ENCODE peak calls at places on chromosomes 11 and 22, in five cellular contexts. One of them, this sample, is unnamed. For H3K9me3, the result is how much of the 10 kb centered on the place peaks cover.

GRCh38 chr11:86740628-86741488 is 59.5 kb upstream of the PRSS23 start:
- DNase-seq in heart left ventricle: peak
- DNase-seq in gastrocnemius medialis: peak
- DNase-seq in NT2/D1: peak
- DNase-seq in AG04450: peak
- DNase-seq in this sample: peak

GRCh38 chr11:117840881-117841581 is 16.5 kb upstream of the FXYD2 start:
- DNase-seq in heart left ventricle: peak
- DNase-seq in gastrocnemius medialis: no peak
- DNase-seq in AG04450: no peak
- DNase-seq in NT2/D1: no peak
- DNase-seq in this sample: peak

GRCh38 chr11:35683728-35684339 is 21.3 kb downstream of the TRIM44 start:
- DNase-seq in heart left ventricle: no peak
- DNase-seq in AG04450: no peak
- DNase-seq in gastrocnemius medialis: no peak
- DNase-seq in NT2/D1: no peak
- DNase-seq in this sample: no peak

GRCh38 chr22:19520007-19520406 is 4.2 kb downstream of the CLDN5 start:
- DNase-seq in heart left ventricle: no peak
- DNase-seq in NT2/D1: no peak
- DNase-seq in AG04450: no peak
- DNase-seq in gastrocnemius medialis: no peak
- DNase-seq in this sample: no peak

GRCh38 chr11:38498721-38499120 is 1900.7 kb upstream of the RAG2 start:
- DNase-seq in NT2/D1: no peak
- DNase-seq in gastrocnemius medialis: no peak
- DNase-seq in heart left ventricle: no peak
- DNase-seq in AG04450: no peak
- DNase-seq in this sample: no peak

GRCh38 chr11:64856382-64857227 is 12.2 kb upstream of the CDC42BPG start:
- DNase-seq in NT2/D1: no peak
- DNase-seq in AG04450: no peak
- DNase-seq in heart left ventricle: peak
- DNase-seq in gastrocnemius medialis: peak
- DNase-seq in this sample: peak

GRCh38 chr11:117316197-117316961 is at the start of gene BACE1:
- DNase-seq in AG04450: peak
- DNase-seq in NT2/D1: peak
- DNase-seq in heart left ventricle: peak
- DNase-seq in gastrocnemius medialis: peak
- DNase-seq in this sample: peak

GRCh38 chr11:134539285-134539684 is 127.2 kb upstream of the B3GAT1 start:
- DNase-seq in AG04450: no peak
- DNase-seq in heart left ventricle: no peak
- DNase-seq in NT2/D1: no peak
- DNase-seq in gastrocnemius medialis: no peak
- DNase-seq in this sample: no peak

GRCh38 chr11:85725510-85726258 is 39.7 kb upstream of the CCDC89 start:
- DNase-seq in AG04450: peak
- DNase-seq in heart left ventricle: no peak
- DNase-seq in gastrocnemius medialis: no peak
- DNase-seq in NT2/D1: no peak
- DNase-seq in this sample: no peak

GRCh38 chr22:32469799-32470212 is 4.8 kb upstream of the FBXO7 start:
- DNase-seq in heart left ventricle: no peak
- DNase-seq in NT2/D1: no peak
- DNase-seq in AG04450: peak
- DNase-seq in gastrocnemius medialis: no peak
- DNase-seq in this sample: peak

GRCh38 chr11:61797263-61797944 is 4.7 kb downstream of the FEN1 start:
- DNase-seq in NT2/D1: peak
- DNase-seq in gastrocnemius medialis: peak
- DNase-seq in AG04450: peak
- DNase-seq in heart left ventricle: peak
- DNase-seq in this sample: peak

GRCh38 chr22:25837288-25837900 is 95.4 kb downstream of the MYO18B start:
- DNase-seq in NT2/D1: no peak
- DNase-seq in gastrocnemius medialis: peak
- DNase-seq in AG04450: no peak
- DNase-seq in heart left ventricle: no peak
- DNase-seq in this sample: no peak

GRCh38 chr11:31794546-31794945 is 16.6 kb downstream of the PAX6 start:
- DNase-seq in gastrocnemius medialis: no peak
- DNase-seq in heart left ventricle: no peak
- DNase-seq in NT2/D1: no peak
- DNase-seq in AG04450: no peak
- DNase-seq in this sample: no peak

GRCh38 chr22:24703101-24703500 is 71.4 kb downstream of the PIWIL3 start:
- DNase-seq in AG04450: peak
- DNase-seq in gastrocnemius medialis: no peak
- DNase-seq in heart left ventricle: peak
- DNase-seq in NT2/D1: no peak
- DNase-seq in this sample: no peak

GRCh38 chr11:126637800-126638175 is 282.3 kb downstream of the ST3GAL4 start:
- DNase-seq in AG04450: peak
- DNase-seq in heart left ventricle: no peak
- DNase-seq in gastrocnemius medialis: no peak
- DNase-seq in NT2/D1: no peak
- DNase-seq in this sample: no peak

GRCh38 chr22:24566899-24567511 is 11.2 kb downstream of the SNRPD3 start:
- DNase-seq in AG04450: no peak
- DNase-seq in NT2/D1: no peak
- DNase-seq in heart left ventricle: no peak
- DNase-seq in gastrocnemius medialis: no peak
- DNase-seq in this sample: no peak

GRCh38 chr11:5317301-5317700 is 6.8 kb downstream of the OR51B2 start:
- DNase-seq in heart left ventricle: no peak
- DNase-seq in NT2/D1: no peak
- DNase-seq in gastrocnemius medialis: no peak
- DNase-seq in AG04450: no peak
- DNase-seq in this sample: no peak

GRCh38 chr11:120272303-120272702 is 32.4 kb downstream of the POU2F3 start:
- DNase-seq in gastrocnemius medialis: no peak
- DNase-seq in heart left ventricle: no peak
- DNase-seq in AG04450: no peak
- DNase-seq in NT2/D1: no peak
- DNase-seq in this sample: no peak

GRCh38 chr11:26696330-26696729 is 25.5 kb downstream of the SLC5A12 start:
- DNase-seq in NT2/D1: no peak
- DNase-seq in gastrocnemius medialis: no peak
- DNase-seq in heart left ventricle: no peak
- DNase-seq in AG04450: no peak
- DNase-seq in this sample: no peak

GRCh38 chr11:72347691-72348090 is 86.6 kb downstream of the CLPB start:
- DNase-seq in gastrocnemius medialis: no peak
- DNase-seq in AG04450: no peak
- DNase-seq in NT2/D1: no peak
- DNase-seq in heart left ventricle: no peak
- DNase-seq in this sample: no peak

GRCh38 chr11:122235615-122236014 is 119.6 kb upstream of the BLID start:
- DNase-seq in AG04450: peak
- DNase-seq in NT2/D1: no peak
- DNase-seq in heart left ventricle: peak
- DNase-seq in gastrocnemius medialis: peak
- DNase-seq in this sample: peak

GRCh38 chr11:117232911-117233409 is 489 bp downstream of the RNF214 start:
- DNase-seq in NT2/D1: no peak
- DNase-seq in AG04450: no peak
- DNase-seq in gastrocnemius medialis: no peak
- DNase-seq in heart left ventricle: no peak
- DNase-seq in this sample: no peak

GRCh38 chr11:122180435-122180834 is 64.4 kb upstream of the BLID start:
- DNase-seq in gastrocnemius medialis: no peak
- DNase-seq in NT2/D1: no peak
- DNase-seq in AG04450: peak
- DNase-seq in heart left ventricle: peak
- DNase-seq in this sample: peak

GRCh38 chr11:64916040-64916847 is 765 bp downstream of the ATG2A start:
- DNase-seq in NT2/D1: no peak
- DNase-seq in AG04450: no peak
- DNase-seq in gastrocnemius medialis: peak
- DNase-seq in heart left ventricle: no peak
- DNase-seq in this sample: peak

GRCh38 chr11:116062526-116063171 is 558.4 kb upstream of the CADM1 start:
- DNase-seq in NT2/D1: no peak
- DNase-seq in heart left ventricle: no peak
- DNase-seq in gastrocnemius medialis: no peak
- DNase-seq in AG04450: no peak
- DNase-seq in this sample: no peak

GRCh38 chr11:14567064-14567651 is 47.0 kb upstream of the PSMA1 start:
- DNase-seq in AG04450: no peak
- DNase-seq in NT2/D1: no peak
- DNase-seq in heart left ventricle: no peak
- DNase-seq in gastrocnemius medialis: no peak
- DNase-seq in this sample: no peak

GRCh38 chr22:47260551-47260950 is 498.1 kb downstream of the TBC1D22A start:
- DNase-seq in AG04450: no peak
- DNase-seq in gastrocnemius medialis: no peak
- DNase-seq in heart left ventricle: no peak
- DNase-seq in NT2/D1: no peak
- DNase-seq in this sample: no peak

GRCh38 chr22:47259049-47259448 is 496.6 kb downstream of the TBC1D22A start:
- DNase-seq in NT2/D1: no peak
- DNase-seq in heart left ventricle: no peak
- DNase-seq in AG04450: no peak
- DNase-seq in gastrocnemius medialis: no peak
- DNase-seq in this sample: no peak

GRCh38 chr22:47257566-47257965 is 495.1 kb downstream of the TBC1D22A start:
- DNase-seq in gastrocnemius medialis: no peak
- DNase-seq in AG04450: no peak
- DNase-seq in heart left ventricle: no peak
- DNase-seq in NT2/D1: no peak
- DNase-seq in this sample: no peak

GRCh38 chr22:47259990-47260389 is 497.5 kb downstream of the TBC1D22A start:
- DNase-seq in heart left ventricle: no peak
- DNase-seq in gastrocnemius medialis: no peak
- DNase-seq in NT2/D1: no peak
- DNase-seq in AG04450: no peak
- DNase-seq in this sample: no peak
- H3K9me3 ChIP-seq in heart left ventricle: under half
- H3K9me3 ChIP-seq in gastrocnemius medialis: under half
- H3K9me3 ChIP-seq in NT2/D1: under half
- H3K9me3 ChIP-seq in AG04450: under half
- H3K9me3 ChIP-seq in this sample: under half

GRCh38 chr11:29282088-29282487 is 734.7 kb downstream of the KCNA4 start:
- DNase-seq in AG04450: peak
- DNase-seq in NT2/D1: no peak
- DNase-seq in heart left ventricle: no peak
- DNase-seq in gastrocnemius medialis: no peak
- DNase-seq in this sample: no peak
- H3K9me3 ChIP-seq in AG04450: under half
- H3K9me3 ChIP-seq in NT2/D1: under half
- H3K9me3 ChIP-seq in heart left ventricle: under half
- H3K9me3 ChIP-seq in gastrocnemius medialis: under half
- H3K9me3 ChIP-seq in this sample: under half

GRCh38 chr22:48186121-48186790 is 1423.8 kb downstream of the TBC1D22A start:
- DNase-seq in AG04450: no peak
- DNase-seq in heart left ventricle: no peak
- DNase-seq in gastrocnemius medialis: no peak
- DNase-seq in NT2/D1: no peak
- DNase-seq in this sample: peak
- H3K9me3 ChIP-seq in AG04450: half or more
- H3K9me3 ChIP-seq in heart left ventricle: under half
- H3K9me3 ChIP-seq in gastrocnemius medialis: under half
- H3K9me3 ChIP-seq in NT2/D1: under half
- H3K9me3 ChIP-seq in this sample: under half

GRCh38 chr11:42410251-42410956 is 901.4 kb upstream of the API5 start:
- DNase-seq in NT2/D1: no peak
- DNase-seq in AG04450: no peak
- DNase-seq in gastrocnemius medialis: no peak
- DNase-seq in heart left ventricle: no peak
- DNase-seq in this sample: no peak
- H3K9me3 ChIP-seq in NT2/D1: under half
- H3K9me3 ChIP-seq in AG04450: under half
- H3K9me3 ChIP-seq in gastrocnemius medialis: under half
- H3K9me3 ChIP-seq in heart left ventricle: under half
- H3K9me3 ChIP-seq in this sample: under half

GRCh38 chr22:48603621-48604320 is 1223.9 kb downstream of the BRD1 start:
- DNase-seq in NT2/D1: no peak
- DNase-seq in AG04450: no peak
- DNase-seq in heart left ventricle: no peak
- DNase-seq in gastrocnemius medialis: no peak
- DNase-seq in this sample: no peak
- H3K9me3 ChIP-seq in NT2/D1: under half
- H3K9me3 ChIP-seq in AG04450: half or more
- H3K9me3 ChIP-seq in heart left ventricle: under half
- H3K9me3 ChIP-seq in gastrocnemius medialis: under half
- H3K9me3 ChIP-seq in this sample: under half

GRCh38 chr11:2651826-2652237 is 48.0 kb downstream of the KCNQ1OT1 start:
- DNase-seq in AG04450: no peak
- DNase-seq in heart left ventricle: no peak
- DNase-seq in gastrocnemius medialis: no peak
- DNase-seq in NT2/D1: no peak
- DNase-seq in this sample: no peak
- H3K9me3 ChIP-seq in AG04450: half or more
- H3K9me3 ChIP-seq in heart left ventricle: under half
- H3K9me3 ChIP-seq in gastrocnemius medialis: under half
- H3K9me3 ChIP-seq in NT2/D1: under half
- H3K9me3 ChIP-seq in this sample: under half

This sample was measured in uterus.